ENCODE peak calls at places on chromosomes 3 and 15, in nine cellular contexts. S, E, O, H, M, U, J, Y and G are unnamed samples.

GRCh38 chr3:124812291-124813265 is 74.6 kb downstream of the ITGB5 start:
- DNase-seq in J (peak), S (no peak), O (peak), M (peak), E (no peak), Y (peak), U (peak), H (peak), G (peak)

GRCh38 chr3:60147249-60147648 is 1097.4 kb upstream of the CFAP20DC start:
- DNase-seq in Y (no peak), U (no peak), E (no peak), O (no peak), H (no peak), S (no peak), J (no peak), M (no peak), G (no peak)

GRCh38 chr15:44719293-44719999 is 8.1 kb downstream of the B2M start:
- DNase-seq in H (no peak), Y (peak), E (peak), J (peak), O (no peak), M (no peak), U (no peak), S (no peak), G (no peak)

GRCh38 chr3:21643752-21644151 is 107.3 kb downstream of the ZNF385D start:
- DNase-seq in J (no peak), H (no peak), M (no peak), S (no peak), O (no peak), Y (no peak), U (no peak), E (no peak), G (no peak)

GRCh38 chr3:73074681-73075305 is 13.3 kb downstream of the EBLN2 start:
- DNase-seq in O (no peak), M (no peak), H (no peak), Y (no peak), S (no peak), J (no peak), U (no peak), E (no peak), G (no peak)

GRCh38 chr3:69290006-69290405 is 95.9 kb downstream of the FRMD4B start:
- DNase-seq in M (no peak), U (no peak), Y (no peak), H (no peak), J (no peak), O (no peak), S (no peak), E (peak), G (no peak)

GRCh38 chr15:36108539-36108938 is 470.9 kb upstream of the CDIN1 start:
- DNase-seq in M (no peak), J (no peak), U (no peak), Y (no peak), S (no peak), H (no peak), E (no peak), O (no peak), G (no peak)

GRCh38 chr3:194686816-194687637 is 1.3 kb downstream of the FAM43A start:
- DNase-seq in U (no peak), E (peak), Y (peak), S (peak), H (peak), J (no peak), M (no peak), O (no peak), G (no peak)

GRCh38 chr3:112134335-112135124 is 1.5 kb upstream of the GCSAM start:
- DNase-seq in M (no peak), H (no peak), Y (no peak), U (no peak), S (no peak), J (no peak), O (peak), E (peak), G (no peak)

GRCh38 chr3:131903988-131904415 is 130.8 kb downstream of the CPNE4 start:
- DNase-seq in S (no peak), E (no peak), Y (peak), H (no peak), M (peak), O (peak), U (peak), J (peak), G (peak)

GRCh38 chr3:69740103-69741021 is 1.1 kb downstream of the MITF start:
- DNase-seq in Y (no peak), U (no peak), J (no peak), O (no peak), H (peak), S (peak), M (no peak), E (peak), G (no peak)

GRCh38 chr15:70023064-70023768 is 74.5 kb downstream of the TLE3 start:
- DNase-seq in M (peak), H (no peak), Y (peak), J (no peak), U (peak), S (peak), E (peak), O (peak), G (peak)

GRCh38 chr15:99324082-99324620 is 72.9 kb downstream of the LRRC28 start:
- DNase-seq in S (no peak), U (peak), J (no peak), E (peak), Y (peak), O (peak), H (no peak), M (peak), G (peak)

GRCh38 chr3:131038326-131038725 is 11.6 kb downstream of the NEK11 start:
- DNase-seq in Y (peak), H (no peak), E (no peak), S (no peak), O (no peak), J (no peak), M (no peak), U (no peak), G (no peak)

GRCh38 chr15:67547836-67548531 is 5.5 kb downstream of the MAP2K5 start:
- DNase-seq in O (no peak), Y (peak), J (no peak), U (no peak), M (no peak), S (no peak), H (no peak), E (no peak), G (no peak)

GRCh38 chr3:120673116-120673515 is 8.9 kb downstream of the HGD start:
- DNase-seq in H (no peak), Y (no peak), U (no peak), M (no peak), E (no peak), J (no peak), S (no peak), O (no peak), G (no peak)

GRCh38 chr3:126908752-126909275 is 74.1 kb upstream of the PLXNA1 start:
- DNase-seq in U (no peak), Y (no peak), M (no peak), H (no peak), E (peak), J (no peak), S (no peak), O (no peak), G (no peak)

GRCh38 chr15:82063055-82063454 is 17.2 kb upstream of the MEX3B start:
- DNase-seq in O (no peak), J (no peak), H (no peak), S (no peak), M (no peak), Y (no peak), U (no peak), E (no peak), G (no peak)

GRCh38 chr3:74347563-74348268 is 266.7 kb downstream of the CNTN3 start:
- DNase-seq in M (no peak), E (no peak), O (no peak), H (no peak), Y (no peak), U (no peak), J (no peak), S (no peak), G (no peak)

GRCh38 chr3:172709776-172710708 is 825 bp downstream of the NCEH1 start:
- DNase-seq in M (no peak), Y (no peak), J (no peak), H (peak), O (no peak), S (peak), E (peak), U (no peak), G (no peak)

GRCh38 chr3:156659260-156659659 is 15.1 kb upstream of the TIPARP start:
- DNase-seq in O (no peak), E (no peak), U (no peak), Y (no peak), J (no peak), H (no peak), M (no peak), S (no peak), G (no peak)

GRCh38 chr3:163033652-163034051 is 1537.0 kb downstream of the OTOL1 start:
- DNase-seq in U (no peak), H (no peak), S (no peak), J (no peak), Y (no peak), M (no peak), E (no peak), O (no peak), G (no peak)

GRCh38 chr3:54426431-54426830 is 304.1 kb downstream of the CACNA2D3 start:
- DNase-seq in H (no peak), J (no peak), E (no peak), O (no peak), M (no peak), U (no peak), Y (no peak), S (no peak), G (no peak)

GRCh38 chr3:120145498-120146285 is 51.4 kb upstream of the GSK3B start:
- DNase-seq in S (no peak), U (no peak), H (no peak), J (no peak), E (peak), Y (peak), M (no peak), O (peak), G (peak)

GRCh38 chr3:48057521-48057920 is 41.3 kb upstream of the MAP4 start:
- DNase-seq in U (no peak), H (no peak), M (no peak), O (no peak), Y (no peak), J (no peak), S (no peak), E (no peak), G (no peak)

GRCh38 chr3:66037986-66038369 is 740 bp downstream of the MAGI1 start:
- DNase-seq in E (peak), H (no peak), J (no peak), O (no peak), S (peak), Y (no peak), M (no peak), U (no peak), G (no peak)

GRCh38 chr3:66041116-66041515 is 2.4 kb upstream of the MAGI1 start:
- DNase-seq in Y (peak), H (no peak), E (no peak), M (no peak), J (no peak), S (no peak), O (peak), U (no peak), G (no peak)

GRCh38 chr3:66038726-66039589 is at the start of gene MAGI1:
- DNase-seq in E (peak), J (peak), U (peak), O (peak), H (peak), Y (peak), M (peak), S (peak), G (peak)

GRCh38 chr3:66038384-66038725 is 363 bp downstream of the MAGI1 start:
- DNase-seq in H (no peak), J (no peak), Y (no peak), M (no peak), E (no peak), U (no peak), S (no peak), O (no peak), G (no peak)

DNA sequence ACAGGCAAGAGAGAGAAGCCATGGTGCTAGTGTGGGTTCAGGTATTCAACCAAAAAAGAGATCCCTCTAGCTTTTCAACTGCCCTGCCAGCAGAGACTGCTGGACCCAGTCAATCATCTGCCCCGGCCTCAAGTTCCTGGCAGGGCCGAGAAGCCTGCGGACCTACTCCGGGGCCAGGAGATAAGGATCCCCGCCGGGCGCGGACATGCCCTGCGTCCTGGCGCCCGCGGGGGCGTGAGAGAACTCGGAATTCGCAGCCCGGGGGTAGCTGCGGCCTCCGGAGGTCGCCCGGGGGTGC is 821 bp upstream of the MAGI1 start:
- DNase-seq in E (no peak), J (peak), Y (no peak), U (no peak), S (peak), O (no peak), M (no peak), H (no peak), G (no peak)
- TF ChIP-seq CTCF in E (no peak), J (peak), Y (no peak), U (no peak), S (no peak), O (no peak), M (peak), H (no peak), G (peak)

DNA sequence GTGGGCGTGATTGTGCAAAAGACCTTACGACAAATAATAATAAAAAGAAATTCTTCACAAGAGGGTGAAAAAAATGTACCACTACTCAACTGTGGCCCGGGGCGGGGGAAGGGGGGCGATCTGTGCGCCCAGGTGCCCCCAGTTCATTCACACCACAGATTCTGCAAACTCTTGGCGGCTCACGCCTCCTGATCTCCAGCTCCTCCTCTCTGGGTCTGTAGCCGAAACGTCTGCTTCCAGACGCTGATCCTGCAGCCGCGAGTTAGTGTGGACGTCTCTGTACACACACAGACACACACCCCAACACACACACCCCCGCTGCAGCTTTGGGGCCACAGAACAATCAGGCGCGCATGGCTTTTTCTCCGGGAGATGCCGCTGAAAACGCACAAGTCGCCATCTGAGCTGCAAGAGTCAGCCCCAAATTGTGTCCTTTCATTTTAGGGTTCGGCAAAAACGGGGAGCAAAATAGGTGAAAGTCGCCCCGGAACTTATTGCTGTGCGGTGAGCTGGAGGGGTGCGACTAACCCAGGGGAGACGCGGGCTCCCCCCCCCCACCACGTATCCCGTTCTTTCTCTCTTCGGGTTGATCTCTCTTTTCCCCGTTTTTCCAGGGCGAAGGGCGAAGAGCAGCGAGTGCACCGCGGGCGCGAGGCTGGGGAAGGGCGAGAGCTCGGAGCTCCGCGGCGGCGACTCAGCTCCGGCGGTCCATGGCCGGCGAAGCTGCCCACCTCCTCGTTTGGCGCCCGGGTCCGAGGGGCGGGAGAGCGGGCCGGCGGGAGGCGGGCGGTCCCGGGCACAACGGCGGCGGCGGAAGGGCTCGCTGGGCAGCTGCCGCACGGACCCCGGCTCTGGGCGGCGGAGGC is 503 bp upstream of the WNT5A start:
- DNase-seq in U (no peak), H (peak), M (no peak), J (no peak), O (no peak), Y (peak), S (peak), E (peak), G (no peak)
- H3K4me3 ChIP-seq in U (peak), H (peak), M (peak), J (no peak), O (peak), Y (peak), S (peak), E (peak), G (peak)

GRCh38 chr15:25693321-25694237 is 169.5 kb downstream of the ATP10A start:
- DNase-seq in O (no peak), U (no peak), M (no peak), J (peak), E (peak), H (no peak), Y (peak), S (no peak), G (no peak)
- TF ChIP-seq CTCF in O (peak), U (peak), M (peak), J (peak), E (peak), H (no peak), Y (peak), S (peak), G (peak)

DNA sequence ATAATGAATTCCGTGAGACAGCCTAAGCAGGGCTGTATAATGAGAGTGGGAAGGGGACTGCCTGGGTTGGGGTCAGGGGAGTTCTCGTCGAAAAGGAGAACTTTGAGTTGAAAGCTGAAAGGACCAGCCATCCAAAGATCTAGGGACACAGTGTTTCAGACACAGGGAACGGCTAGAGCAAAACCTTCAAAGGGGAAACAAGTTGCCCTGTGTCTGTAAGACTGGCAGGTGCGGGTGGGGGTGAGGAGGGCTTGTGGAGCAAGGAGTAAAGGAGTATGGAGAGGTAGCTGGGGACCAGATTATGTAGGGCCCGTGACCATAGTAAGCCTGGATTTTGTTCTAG is 1.3 kb upstream of the SRP14 start:
- DNase-seq in J (no peak), S (no peak), O (no peak), M (no peak), Y (no peak), U (no peak), H (no peak), E (no peak), G (no peak)
- H3K4me3 ChIP-seq in J (peak), S (peak), O (no peak), M (no peak), Y (no peak), U (no peak), H (no peak), E (peak), G (peak)

GRCh38 chr3:159266779-159267178 is 464.9 kb downstream of the MFSD1 start:
- DNase-seq in O (no peak), S (no peak), Y (peak), U (no peak), J (peak), H (no peak), M (no peak), E (peak), G (no peak)
- TF ChIP-seq CTCF in O (peak), S (peak), Y (peak), U (peak), J (peak), H (no peak), M (no peak), E (peak), G (peak)

DNA sequence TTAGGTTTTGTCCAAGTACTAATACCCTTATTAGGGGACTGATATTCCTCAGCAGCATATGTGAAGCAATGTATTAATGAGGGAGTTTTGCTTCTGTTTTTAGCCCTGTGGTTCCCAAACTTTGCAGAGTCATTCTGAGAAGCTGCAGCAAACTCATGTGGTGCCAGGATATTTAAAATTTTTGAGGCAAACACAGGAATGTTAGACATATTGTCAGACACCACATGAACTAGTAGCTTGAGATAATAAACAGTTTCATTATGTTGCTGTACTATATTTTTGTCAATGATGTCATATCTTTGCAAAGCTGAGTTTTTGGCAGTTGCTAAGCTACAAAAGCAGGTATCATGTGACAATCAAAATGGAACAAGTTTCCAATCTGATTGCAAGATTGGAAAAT is 36.6 kb downstream of the ATP6V1A start:
- DNase-seq in J (no peak), Y (peak), S (no peak), E (peak), O (peak), U (peak), H (no peak), M (peak), G (peak)
- H3K4me3 ChIP-seq in J (no peak), Y (no peak), S (no peak), E (no peak), O (no peak), U (no peak), H (no peak), M (no peak), G (no peak)

DNA sequence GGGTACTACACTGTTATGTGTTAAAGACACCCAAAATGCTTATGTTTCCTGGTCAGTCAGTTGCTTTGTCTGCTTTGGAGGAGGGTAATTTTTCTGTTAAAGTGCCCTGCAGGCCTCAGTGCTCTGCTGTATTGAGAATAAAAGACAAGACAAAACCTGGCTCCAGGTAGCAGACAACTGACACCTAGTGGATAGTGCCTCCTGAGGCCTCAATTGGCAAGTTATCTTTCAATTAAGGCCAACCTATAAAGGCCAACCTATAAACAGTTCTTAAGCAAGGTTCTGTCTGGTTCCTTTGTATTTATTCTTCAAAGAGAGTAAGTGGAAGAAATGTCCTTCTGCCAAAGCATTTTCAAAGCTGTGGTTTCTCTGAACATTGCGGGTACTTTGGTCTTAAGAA is 773.8 kb downstream of the MECOM start:
- DNase-seq in Y (no peak), U (no peak), O (no peak), E (no peak), S (no peak), J (peak), H (no peak), M (no peak), G (no peak)
- TF ChIP-seq CTCF in Y (peak), U (no peak), O (no peak), E (no peak), S (no peak), J (peak), H (no peak), M (no peak), G (peak)